ENCODE peak calls at places on chromosomes 13 and 19, in eight cellular contexts. X is thoracic aorta; I is Panc1; Z is heart right ventricle; Y is upper lobe of left lung; U is CD8-positive, alpha-beta T cell; R is tibial artery; B is aorta. S is an unnamed sample.

GRCh38 chr19:8601796-8602195 is 8.7 kb downstream of the ADAMTS10 start:
- DNase-seq in X (no peak), I (no peak), Z (no peak), Y (no peak), U (no peak), R (no peak), B (no peak), S (no peak)

GRCh38 chr13:106232680-106233079 is 302.8 kb downstream of the EFNB2 start:
- DNase-seq in X (no peak), I (no peak), Z (no peak), Y (no peak), U (no peak), R (no peak), B (no peak), S (no peak)

GRCh38 chr19:58228584-58229254 is at the start of gene ZNF544:
- DNase-seq in X (peak; percentile 7), I (no peak), Z (peak; percentile 75), Y (peak; percentile 94), U (peak; percentile 35), R (peak; percentile 78), B (peak; percentile 84), S (peak; percentile 89)

GRCh38 chr19:49125025-49125731 is 5.8 kb downstream of the PPFIA3 start:
- DNase-seq in X (no peak), I (no peak), Z (no peak), Y (no peak), U (no peak), R (no peak), B (no peak), S (peak; percentile 91)

GRCh38 chr19:33905937-33906577 is 109.4 kb downstream of the KCTD15 start:
- DNase-seq in X (no peak), I (no peak), Z (peak; percentile 80), Y (peak; percentile 94), U (no peak), R (peak; percentile 69), B (peak; percentile 68), S (peak; percentile 85)

GRCh38 chr19:56110515-56111448 is 10.3 kb downstream of the ZNF787 start:
- DNase-seq in X (no peak), I (no peak), Z (peak; percentile 64), Y (peak; percentile 68), U (no peak), R (no peak), B (no peak), S (peak; percentile 55)

GRCh38 chr19:756232-756631 is 5.3 kb downstream of the MISP start:
- DNase-seq in X (no peak), I (no peak), Z (no peak), Y (no peak), U (no peak), R (no peak), B (no peak), S (no peak)

GRCh38 chr19:45994456-45994988 is 745 bp upstream of the CCDC61 start:
- DNase-seq in X (no peak), I (no peak), Z (no peak), Y (no peak), U (no peak), R (no peak), B (no peak), S (no peak)

GRCh38 chr13:47168086-47168485 is 271.2 kb upstream of the HTR2A start:
- DNase-seq in X (no peak), I (no peak), Z (no peak), Y (no peak), U (no peak), R (no peak), B (no peak), S (no peak)

DNA sequence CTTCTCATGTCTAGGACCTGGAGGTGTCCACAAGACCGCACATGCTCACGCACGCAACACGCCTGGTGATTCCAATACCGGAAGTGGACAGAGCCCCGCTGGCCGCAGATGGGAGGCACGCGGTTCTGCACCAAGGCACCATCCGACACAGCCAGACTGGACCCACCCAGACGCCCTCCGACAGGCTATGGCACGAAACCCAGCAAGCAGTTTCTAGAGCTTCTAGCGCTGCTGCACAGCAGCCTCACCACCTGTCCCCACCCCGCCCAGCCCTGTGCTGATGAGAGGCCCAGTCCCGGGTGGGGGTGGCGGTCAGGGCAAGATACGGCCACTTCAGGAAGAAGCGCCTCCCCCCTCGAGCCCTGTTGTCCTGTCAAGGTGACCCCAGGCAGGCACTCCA is 11.4 kb downstream of the LSM4 start:
- DNase-seq in X (no peak), I (no peak), Z (no peak), Y (peak; percentile 66), U (no peak), R (no peak), B (no peak), S (peak; percentile 23)
- H3K27ac ChIP-seq in X (no peak overlapping the region), I (no peak overlapping the region), Z (no peak overlapping the region), Y (no peak overlapping the region), U (no peak overlapping the region), R (no peak overlapping the region), B (no peak overlapping the region), S (no peak overlapping the region)

GRCh38 chr13:96768524-96768923 is 225.8 kb downstream of the OXGR1 start:
- DNase-seq in X (no peak), I (no peak), Z (no peak), Y (no peak), U (no peak), R (no peak), B (no peak), S (no peak)
- H3K4me1 ChIP-seq in X (no peaks in the 10 kb centered on the region), I (no peaks in the 10 kb centered on the region), Z (no peaks in the 10 kb centered on the region), Y (no peaks in the 10 kb centered on the region), U (no peaks in the 10 kb centered on the region), R (no peaks in the 10 kb centered on the region), B (peaks cover 2% of the 10 kb centered on the region), S (no peaks in the 10 kb centered on the region)

GRCh38 chr13:94708031-94708571 is 4.2 kb downstream of the SOX21 start:
- DNase-seq in X (no peak), I (no peak), Z (no peak), Y (peak; percentile 16), U (no peak), R (no peak), B (no peak), S (no peak)
- H3K4me3 ChIP-seq in X (peak overlapping the region; percentile 35), I (peak overlapping the region; percentile 34), Z (no peak overlapping the region), Y (no peak overlapping the region), U (peak overlapping the region; percentile 20), R (no peak overlapping the region), B (no peak overlapping the region), S (no peak overlapping the region)

GRCh38 chr13:36848228-36848982 is 29.4 kb downstream of the RFXAP start:
- DNase-seq in X (no peak), I (no peak), Z (no peak), Y (no peak), U (no peak), R (no peak), B (no peak), S (no peak)
- H3K27ac ChIP-seq in X (no peak overlapping the region), I (no peak overlapping the region), Z (no peak overlapping the region), Y (no peak overlapping the region), U (no peak overlapping the region), R (no peak overlapping the region), B (no peak overlapping the region), S (no peak overlapping the region)

GRCh38 chr13:98524793-98525192 is 52.1 kb downstream of the STK24 start:
- DNase-seq in X (no peak), I (no peak), Z (no peak), Y (no peak), U (no peak), R (no peak), B (no peak), S (no peak)

GRCh38 chr13:98525852-98526512 is 50.9 kb downstream of the STK24 start:
- DNase-seq in X (no peak), I (no peak), Z (no peak), Y (no peak), U (no peak), R (no peak), B (no peak), S (no peak)

GRCh38 chr13:98525452-98525851 is 51.5 kb downstream of the STK24 start:
- DNase-seq in X (no peak), I (no peak), Z (no peak), Y (no peak), U (no peak), R (no peak), B (no peak), S (no peak)

GRCh38 chr13:98523455-98524102 is 53.3 kb downstream of the STK24 start:
- DNase-seq in X (no peak), I (no peak), Z (no peak), Y (no peak), U (no peak), R (no peak), B (no peak), S (no peak)

GRCh38 chr13:98524391-98524790 is 52.5 kb downstream of the STK24 start:
- DNase-seq in X (no peak), I (no peak), Z (no peak), Y (no peak), U (no peak), R (no peak), B (no peak), S (no peak)
- H3K4me1 ChIP-seq in X (peaks cover 23% of the 10 kb centered on the region), I (no peaks in the 10 kb centered on the region), Z (peaks cover 87% of the 10 kb centered on the region), Y (peaks cover 52% of the 10 kb centered on the region), U (peaks cover 67% of the 10 kb centered on the region), R (peaks cover 85% of the 10 kb centered on the region), B (no peaks in the 10 kb centered on the region), S (no peaks in the 10 kb centered on the region)

GRCh38 chr13:66933994-66934393 is 296.1 kb downstream of the PCDH9 start:
- DNase-seq in X (no peak), I (no peak), Z (no peak), Y (no peak), U (no peak), R (no peak), B (no peak), S (no peak)
- H3K4me3 ChIP-seq in X (no peak overlapping the region), I (no peak overlapping the region), Z (no peak overlapping the region), Y (no peak overlapping the region), U (no peak overlapping the region), R (no peak overlapping the region), B (no peak overlapping the region), S (no peak overlapping the region)

GRCh38 chr13:98225036-98225940 is 48.2 kb upstream of the RNF113B start:
- DNase-seq in X (no peak), I (no peak), Z (no peak), Y (no peak), U (no peak), R (no peak), B (no peak), S (no peak)
- H3K27ac ChIP-seq in X (no peak overlapping the region), I (no peak overlapping the region), Z (no peak overlapping the region), Y (no peak overlapping the region), U (no peak overlapping the region), R (no peak overlapping the region), B (no peak overlapping the region), S (no peak overlapping the region)

GRCh38 chr13:114145722-114146121 is 13.3 kb upstream of the RASA3 start:
- DNase-seq in X (no peak), I (no peak), Z (no peak), Y (no peak), U (no peak), R (peak; percentile 32), B (no peak), S (no peak)
- H3K4me1 ChIP-seq in X (peaks cover 1% of the 10 kb centered on the region), I (no peaks in the 10 kb centered on the region), Z (no peaks in the 10 kb centered on the region), Y (peaks cover 14% of the 10 kb centered on the region), U (peaks cover 95% of the 10 kb centered on the region), R (peaks cover 2% of the 10 kb centered on the region), B (no peaks in the 10 kb centered on the region), S (peaks cover 11% of the 10 kb centered on the region)

GRCh38 chr13:98978280-98978679 is 416 bp upstream of the DOCK9 start:
- DNase-seq in X (no peak), I (peak; percentile 43), Z (no peak), Y (no peak), U (no peak), R (no peak), B (no peak), S (no peak)
- H3K4me3 ChIP-seq in X (peak overlapping the region; percentile 71), I (no peak overlapping the region), Z (peak overlapping the region; percentile 68), Y (peak overlapping the region; percentile 51), U (no peak overlapping the region), R (peak overlapping the region; percentile 40), B (peak overlapping the region; percentile 27), S (peak overlapping the region; percentile 26)